ENCODE peak calls at places on chromosomes 13 and 19, in four cellular contexts. P is pancreas, H is colonic mucosa, F is gastrocnemius medialis. I is an unnamed sample. For H3K4me1, the result is how much of the 10 kb centered on the place peaks cover.

GRCh38 chr19:38213911-38214625 is 10.0 kb downstream of the DPF1 start:
- DNase-seq in P (no peak), H (no peak), F (no peak), I (no peak)

GRCh38 chr19:55486971-55487883 is 1.0 kb upstream of the SSC5D start:
- DNase-seq in F (peak), H (peak), P (no peak), I (peak)

GRCh38 chr13:77136902-77137420 is 110.0 kb upstream of the FBXL3 start:
- DNase-seq in F (no peak), P (no peak), H (no peak), I (no peak)

GRCh38 chr19:7895565-7895964 is 7.3 kb downstream of the LRRC8E start:
- DNase-seq in F (no peak), H (no peak), P (no peak), I (no peak)

GRCh38 chr19:35013820-35014754 is 14.0 kb downstream of the GRAMD1A start:
- DNase-seq in H (no peak), P (no peak), F (no peak), I (no peak)

GRCh38 chr19:35116085-35116801 is 620 bp downstream of the FXYD3 start:
- DNase-seq in H (peak), F (no peak), P (peak), I (no peak)

GRCh38 chr13:85277753-85278152 is 521.5 kb downstream of the SLITRK6 start:
- DNase-seq in P (no peak), H (no peak), F (no peak), I (no peak)

GRCh38 chr13:109998808-109999528 is 212.6 kb upstream of the IRS2 start:
- DNase-seq in H (no peak), P (no peak), F (no peak), I (no peak)

GRCh38 chr13:59459972-59460371 is 703.8 kb downstream of the DIAPH3 start:
- DNase-seq in P (no peak), H (no peak), F (no peak), I (no peak)

GRCh38 chr19:45973564-45974338 is at the start of gene NOVA2:
- DNase-seq in P (peak), F (peak), H (peak), I (peak)

GRCh38 chr13:112441226-112441625 is 65.1 kb downstream of the SPACA7 start:
- DNase-seq in P (no peak), H (no peak), F (no peak), I (no peak)

GRCh38 chr13:49635599-49636433 is 7.5 kb downstream of the ARL11 start:
- DNase-seq in P (no peak), H (no peak), F (no peak), I (peak)

GRCh38 chr19:31139871-31140505 is 209.2 kb downstream of the TSHZ3 start:
- DNase-seq in H (no peak), F (no peak), P (no peak), I (no peak)

GRCh38 chr13:30780338-30780981 is 45.1 kb downstream of the ALOX5AP start:
- DNase-seq in H (no peak), F (no peak), P (no peak), I (no peak)

GRCh38 chr19:33434090-33434885 is 60.8 kb downstream of the CEBPG start:
- DNase-seq in P (no peak), H (no peak), F (no peak), I (no peak)

GRCh38 chr19:11550265-11550664 is 8.8 kb downstream of the ELOF1 start:
- DNase-seq in F (no peak), H (no peak), P (no peak), I (no peak)

GRCh38 chr13:41916173-41916954 is 44.5 kb downstream of the VWA8 start:
- DNase-seq in H (no peak), P (no peak), F (no peak), I (no peak)

GRCh38 chr13:113355621-113356020 is 8.3 kb downstream of the GRTP1 start:
- DNase-seq in P (no peak), H (no peak), F (peak), I (no peak)

GRCh38 chr19:32266453-32266852 is 79.0 kb upstream of the ZNF507 start:
- DNase-seq in H (no peak), P (no peak), F (no peak), I (no peak)

GRCh38 chr13:20492641-20493040 is 33.0 kb downstream of the CRYL1 start:
- DNase-seq in H (peak), F (no peak), P (no peak), I (no peak)

GRCh38 chr19:38718747-38719543 is 25.3 kb downstream of the CAPN12 start:
- DNase-seq in F (peak), H (no peak), P (no peak), I (peak)

GRCh38 chr13:60756306-60756705 is 359.3 kb downstream of the TDRD3 start:
- DNase-seq in P (no peak), F (no peak), H (no peak), I (no peak)

GRCh38 chr13:107866007-107866665 is 349.2 kb downstream of the LIG4 start:
- DNase-seq in P (no peak), H (no peak), F (no peak), I (no peak)

GRCh38 chr19:30227071-30227621 is 145.0 kb upstream of the ZNF536 start:
- DNase-seq in P (no peak), F (no peak), H (no peak), I (peak)

GRCh38 chr13:90951663-90952062 is 395.8 kb upstream of the MIR17HG start:
- DNase-seq in P (no peak), H (no peak), F (no peak), I (no peak)

GRCh38 chr19:40433391-40434216 is 7.8 kb upstream of the SERTAD1 start:
- DNase-seq in P (peak), F (peak), H (peak), I (peak)

GRCh38 chr19:44637390-44637764 is 6.3 kb upstream of the PVR start:
- DNase-seq in F (no peak), H (no peak), P (no peak), I (no peak)

GRCh38 chr19:55678121-55678671 is 3.2 kb downstream of the EPN1 start:
- DNase-seq in P (no peak), H (no peak), F (peak), I (peak)

GRCh38 chr13:76968041-76968440 is 19.7 kb downstream of the ACOD1 start:
- DNase-seq in H (no peak), F (no peak), P (no peak), I (no peak)

GRCh38 chr19:6209233-6209632 is 70.5 kb downstream of the MLLT1 start:
- DNase-seq in P (no peak), H (no peak), F (no peak), I (no peak)

GRCh38 chr13:76890036-76890435 is 3.8 kb upstream of the KCTD12 start:
- DNase-seq in H (no peak), F (no peak), P (no peak), I (no peak)

GRCh38 chr13:35810286-35810685 is 320.9 kb downstream of the DCLK1 start:
- DNase-seq in P (no peak), F (no peak), H (no peak), I (no peak)

GRCh38 chr13:36421447-36421846 is 10.8 kb upstream of the CCNA1 start:
- DNase-seq in P (no peak), H (no peak), F (no peak), I (no peak)

GRCh38 chr13:48121733-48122132 is 26.8 kb upstream of the MED4 start:
- DNase-seq in F (no peak), H (no peak), P (no peak), I (no peak)

GRCh38 chr19:369876-370275 is 25.3 kb upstream of the MIER2 start:
- DNase-seq in H (no peak), P (no peak), F (no peak), I (no peak)

GRCh38 chr19:6260912-6261636 is 18.7 kb downstream of the MLLT1 start:
- DNase-seq in F (no peak), H (no peak), P (no peak), I (no peak)

GRCh38 chr13:93956416-93956815 is 523.1 kb downstream of the DCT start:
- DNase-seq in H (no peak), P (no peak), F (no peak), I (no peak)

GRCh38 chr19:31340059-31341025 is 8.9 kb downstream of the TSHZ3 start:
- DNase-seq in P (no peak), H (no peak), F (no peak), I (no peak)

DNA sequence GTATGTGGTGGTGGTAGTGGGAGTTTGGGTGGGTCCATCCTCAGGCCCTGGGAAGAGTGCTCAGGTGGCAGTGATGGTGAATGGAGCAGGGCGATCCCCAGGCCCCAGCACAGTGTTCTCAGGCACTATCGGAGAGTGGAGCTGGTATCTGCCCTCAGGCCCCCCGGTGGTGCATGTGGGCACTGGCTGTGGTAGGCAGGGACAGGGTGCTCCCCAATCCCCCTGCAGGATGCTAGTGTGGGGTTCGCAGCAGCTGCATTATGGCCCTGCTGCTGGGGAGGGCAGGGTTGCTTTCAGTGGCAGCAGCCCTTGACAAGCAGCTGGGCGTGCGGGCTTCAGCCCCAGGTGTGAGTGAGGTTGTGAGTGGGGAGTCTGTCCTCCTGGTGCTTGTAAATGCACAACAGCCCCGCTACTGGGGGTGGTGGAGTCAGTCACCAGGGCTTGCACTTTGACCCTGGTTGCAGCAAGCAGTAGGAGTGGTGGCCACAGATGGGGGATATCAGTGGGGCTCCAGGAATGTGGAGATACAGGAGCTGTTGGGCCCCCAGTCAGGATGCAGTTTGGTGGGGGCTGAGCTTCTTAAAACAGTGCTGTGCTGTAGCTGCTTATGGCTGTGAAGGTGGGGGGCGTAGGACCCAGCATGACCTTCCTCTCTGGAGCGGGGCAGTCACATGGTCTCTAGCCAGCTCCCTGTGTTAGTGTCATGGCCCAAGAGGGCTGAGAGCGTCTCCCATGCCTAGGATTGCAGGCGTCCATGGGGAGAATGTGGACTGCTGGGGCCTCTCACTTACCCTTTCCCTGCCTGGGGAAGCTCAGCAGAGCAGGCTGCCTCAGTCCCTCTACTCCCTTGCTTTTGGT is 38.7 kb upstream of the ARHGEF7 start:
- DNase-seq in H (no peak), P (no peak), F (no peak), I (no peak)
- TF ChIP-seq CTCF in H (no peak), P (no peak), F (no peak), I (no peak)

GRCh38 chr13:31894931-31895330 is 136.6 kb upstream of the FRY start:
- DNase-seq in H (no peak), P (no peak), F (no peak), I (no peak)
- H3K4me1 ChIP-seq in H (under half), P (under half), F (under half), I (half or more)

GRCh38 chr19:3879656-3880055 is 829 bp upstream of the ATCAY start:
- DNase-seq in P (no peak), H (no peak), F (no peak), I (no peak)
- TF ChIP-seq CTCF in P (no peak), H (no peak), F (no peak), I (no peak)

GRCh38 chr13:56975647-56976046 is 165.1 kb upstream of the PRR20A start:
- DNase-seq in F (no peak), P (no peak), H (no peak), I (no peak)
- H3K4me1 ChIP-seq in F (under half), P (under half), H (under half), I (under half)

GRCh38 chr19:49588370-49589122 is 2.4 kb upstream of the PRR12 start:
- DNase-seq in H (peak), P (no peak), F (no peak), I (no peak)
- TF ChIP-seq CTCF in H (no peak), P (no peak), F (no peak), I (no peak)

GRCh38 chr13:46604226-46604968 is 51.4 kb downstream of the LRCH1 start:
- DNase-seq in F (no peak), P (no peak), H (no peak), I (no peak)
- H3K4me1 ChIP-seq in F (half or more), P (under half), H (under half), I (half or more)

DNA sequence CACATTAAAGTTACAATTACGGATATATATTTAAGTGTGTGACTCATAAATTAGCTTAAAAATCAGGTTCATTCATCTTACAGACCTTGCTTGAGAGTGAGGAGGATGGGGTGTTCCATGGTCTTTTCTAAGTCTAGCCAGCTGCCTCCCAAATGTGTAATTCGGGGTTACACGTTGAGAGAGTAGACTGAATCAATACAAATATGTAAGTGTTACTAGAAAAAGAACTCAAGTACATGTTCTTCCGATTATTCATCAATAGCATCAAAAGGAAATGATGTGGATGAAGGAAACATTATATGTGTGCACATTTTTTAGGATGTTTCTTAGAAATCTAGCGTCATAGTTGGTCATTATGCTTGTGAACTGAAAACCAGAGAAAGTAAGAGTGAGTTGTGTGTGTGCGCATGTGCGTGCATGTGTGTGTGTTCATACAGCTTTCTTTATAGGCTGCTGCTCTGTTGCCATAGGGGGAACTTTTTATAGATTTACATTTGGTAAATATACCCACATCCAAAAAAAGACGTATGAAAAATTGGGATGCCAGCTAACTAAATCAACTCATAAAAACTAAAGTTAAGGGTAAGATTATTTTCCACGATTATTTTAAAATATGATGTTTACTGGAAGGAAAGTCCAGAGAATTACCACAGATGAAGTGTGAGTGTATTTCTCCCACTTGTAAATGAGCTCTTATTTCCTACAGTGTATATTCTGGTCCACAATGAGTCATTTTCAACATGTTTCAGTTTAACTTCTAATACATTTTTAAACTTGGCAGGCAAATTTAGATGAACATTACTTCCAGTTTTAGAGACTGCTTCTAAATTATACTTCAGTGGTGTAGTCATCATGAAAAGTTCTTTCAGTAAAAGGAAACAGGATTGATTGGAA is 82.5 kb downstream of the PIBF1 start:
- DNase-seq in P (no peak), H (no peak), F (no peak), I (no peak)
- TF ChIP-seq CTCF in P (no peak), H (no peak), F (no peak), I (no peak)

GRCh38 chr19:4049432-4049831 is 17.3 kb downstream of the ZBTB7A start:
- DNase-seq in P (no peak), H (peak), F (peak), I (peak)
- H3K4me1 ChIP-seq in P (under half), H (under half), F (under half), I (under half)

DNA sequence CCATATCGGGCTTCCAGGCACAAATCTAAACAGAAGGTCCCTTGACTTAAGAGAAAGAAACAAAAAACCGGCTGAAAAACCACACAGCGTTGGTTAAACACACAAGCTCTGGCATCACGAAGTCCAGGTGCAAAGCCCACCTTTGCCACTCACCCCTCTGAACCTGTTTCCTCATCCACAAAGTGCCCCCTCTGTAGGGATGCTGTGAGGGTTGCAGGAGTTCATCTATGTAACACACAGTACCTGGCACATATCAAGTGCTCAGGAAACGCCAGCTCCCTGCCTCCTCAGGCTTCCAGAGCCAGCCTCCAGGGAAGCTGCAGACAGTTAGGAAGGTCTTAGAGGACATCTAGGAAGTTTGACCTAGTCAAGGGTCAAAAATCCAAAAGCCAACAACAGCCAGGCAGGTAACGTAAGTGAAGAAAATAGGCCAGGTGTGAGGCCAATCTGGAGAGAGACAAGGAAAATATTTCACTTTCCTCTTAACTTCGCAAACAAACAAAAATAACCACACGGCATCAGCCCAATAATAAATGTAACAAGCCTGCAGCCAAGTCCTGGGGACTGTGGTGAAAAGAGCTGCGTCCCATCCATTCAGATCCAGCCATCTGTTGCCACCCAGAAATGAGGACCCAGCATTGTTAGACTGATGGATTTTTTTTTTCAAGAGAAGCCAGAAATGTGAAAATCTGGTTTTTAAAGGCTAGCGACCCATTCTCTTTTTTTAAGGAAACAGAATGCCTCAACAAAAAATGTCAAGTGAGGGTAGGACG is 10.0 kb downstream of the KDELR1 start:
- DNase-seq in H (no peak), P (no peak), F (no peak), I (no peak)
- TF ChIP-seq CTCF in H (no peak), P (no peak), F (no peak), I (no peak)

GRCh38 chr13:99218545-99218944 is 17.9 kb downstream of the UBAC2 start:
- DNase-seq in P (peak), H (no peak), F (peak), I (peak)
- H3K4me1 ChIP-seq in P (under half), H (under half), F (half or more), I (half or more)

I was measured in heart right ventricle.